ENCODE peak calls at places on chromosomes 12 and 14, in seven cellular contexts. U is sigmoid colon; M is NCI-H1105; N is NCI-H1417 treated with DMSO at 0.1 percent for 48 hours; G is stimulated activated CD4-positive, alpha-beta T cell treated with anti-CD3 and anti-CD28 coated beads, Interleukin-4, amount 100 ng/mL, for 1 hour; Z is A549; Q is neural crest cell. C is an unnamed sample.

GRCh38 chr12:92988622-92989130 is 59.6 kb upstream of the EEA1 start:
- DNase-seq in N (no peak), G (no peak), U (no peak), Q (no peak), Z (no peak), M (no peak), C (no peak)

GRCh38 chr12:77065361-77066204 is at the start of gene E2F7:
- DNase-seq in M (peak), N (peak), Q (peak), U (peak), Z (peak), G (peak), C (peak)

GRCh38 chr12:52486166-52487105 is 6.6 kb downstream of the KRT6A start:
- DNase-seq in G (no peak), Q (no peak), N (no peak), U (no peak), M (no peak), Z (no peak), C (no peak)

GRCh38 chr12:57934804-57935203 is 6.6 kb upstream of the ATP23 start:
- DNase-seq in Q (no peak), M (no peak), Z (no peak), G (no peak), U (no peak), N (no peak), C (no peak)

GRCh38 chr14:96962337-96962736 is 165.2 kb downstream of the VRK1 start:
- DNase-seq in N (no peak), Q (no peak), U (no peak), Z (no peak), M (no peak), G (no peak), C (no peak)

GRCh38 chr12:2324375-2324774 is 271.6 kb downstream of the CACNA1C start:
- DNase-seq in Z (no peak), Q (no peak), N (peak), M (peak), U (peak), G (no peak), C (no peak)

GRCh38 chr12:115001538-115001937 is 317.6 kb upstream of the TBX3 start:
- DNase-seq in Z (no peak), G (no peak), N (no peak), U (no peak), Q (no peak), M (no peak), C (no peak)

GRCh38 chr12:29155079-29155478 is 6.0 kb downstream of the FAR2 start:
- DNase-seq in G (no peak), M (no peak), N (no peak), U (no peak), Z (no peak), Q (no peak), C (no peak)

GRCh38 chr14:65177551-65177950 is 75.2 kb upstream of the MAX start:
- DNase-seq in Z (no peak), U (no peak), N (no peak), G (no peak), M (no peak), Q (no peak), C (no peak)

GRCh38 chr14:89327771-89328212 is 89.2 kb downstream of the FOXN3 start:
- DNase-seq in M (no peak), Q (no peak), Z (no peak), G (no peak), N (no peak), U (no peak), C (no peak)

GRCh38 chr14:65095633-65096205 is 6.6 kb downstream of the MAX start:
- DNase-seq in M (peak), G (no peak), Z (no peak), N (no peak), Q (no peak), U (peak), C (no peak)

C was measured in HS-27A.